ENCODE peak calls at places on chromosomes 6 and 20, in five cellular contexts. E is stomach, B is body of pancreas, T is suprapubic skin, A is ovary. J is an unnamed sample. For H3K4me1, the result is how much of the 10 kb centered on the place peaks cover.

GRCh38 chr20:44203161-44203560 is 7.4 kb downstream of the OSER1 start:
- DNase-seq in T (no peak), B (no peak), A (no peak), E (no peak), J (no peak)

GRCh38 chr6:82066196-82066595 is 181.3 kb downstream of the IBTK start:
- DNase-seq in A (no peak), E (no peak), B (no peak), T (no peak), J (no peak)

GRCh38 chr6:118768904-118769325 is 117.5 kb upstream of the CEP85L start:
- DNase-seq in A (no peak), T (no peak), E (no peak), B (peak), J (no peak)

GRCh38 chr20:51037499-51038110 is 14.7 kb upstream of the KCNG1 start:
- DNase-seq in E (no peak), A (no peak), T (no peak), B (no peak), J (no peak)

GRCh38 chr6:5271926-5272325 is 10.6 kb downstream of the FARS2 start:
- DNase-seq in B (no peak), E (no peak), A (no peak), T (no peak), J (no peak)

GRCh38 chr6:53578371-53578770 is 33.5 kb upstream of the GCLC start:
- DNase-seq in E (no peak), A (no peak), B (no peak), T (no peak), J (no peak)

GRCh38 chr6:8679823-8680222 is 244.5 kb upstream of the SLC35B3 start:
- DNase-seq in B (no peak), E (no peak), A (no peak), T (no peak), J (no peak)

GRCh38 chr6:152723398-152723797 is 25.7 kb downstream of the MYCT1 start:
- DNase-seq in T (no peak), E (no peak), A (no peak), B (no peak), J (no peak)

GRCh38 chr20:24669701-24670100 is 200.3 kb downstream of the SYNDIG1 start:
- DNase-seq in E (no peak), A (no peak), T (peak), B (no peak), J (no peak)

GRCh38 chr6:52263709-52264320 is 19.5 kb upstream of the IL17F start:
- DNase-seq in B (peak), E (peak), A (peak), T (no peak), J (peak)

GRCh38 chr20:10063482-10063881 is 28.7 kb downstream of the ANKEF1 start:
- DNase-seq in E (no peak), B (no peak), T (no peak), A (no peak), J (no peak)

GRCh38 chr6:42120895-42121865 is 21.2 kb downstream of the C6orf132 start:
- DNase-seq in E (no peak), A (no peak), T (no peak), B (no peak), J (no peak)

GRCh38 chr6:151805286-151805840 is 2.1 kb upstream of the ESR1 start:
- DNase-seq in B (peak), A (peak), E (no peak), T (no peak), J (no peak)

GRCh38 chr20:13839421-13840092 is 54.7 kb downstream of the NDUFAF5 start:
- DNase-seq in B (no peak), A (no peak), T (no peak), E (no peak), J (no peak)

GRCh38 chr20:57427239-57428127 is 36.3 kb downstream of the RBM38 start:
- DNase-seq in A (no peak), B (no peak), E (no peak), T (no peak), J (no peak)

GRCh38 chr6:138310294-138310693 is 67.4 kb upstream of the SMIM28 start:
- DNase-seq in B (no peak), E (no peak), T (no peak), A (no peak), J (no peak)

GRCh38 chr6:140460267-140460666 is 1085.8 kb upstream of the CITED2 start:
- DNase-seq in A (no peak), E (no peak), T (no peak), B (no peak), J (no peak)

GRCh38 chr6:165231581-165232276 is 77.7 kb downstream of the C6orf118 start:
- DNase-seq in E (no peak), T (no peak), B (no peak), A (no peak), J (no peak)

GRCh38 chr20:45890077-45890996 is 671 bp downstream of the NEURL2 start:
- DNase-seq in A (peak), B (peak), T (peak), E (peak), J (peak)

GRCh38 chr6:167840526-167841179 is 13.9 kb downstream of the AFDN start:
- DNase-seq in B (no peak), A (no peak), T (no peak), E (no peak), J (no peak)

GRCh38 chr6:70289299-70289698 is 13.6 kb downstream of the COL9A1 start:
- DNase-seq in E (no peak), B (no peak), A (no peak), T (no peak), J (no peak)

GRCh38 chr20:19840111-19840705 is 82.2 kb downstream of the RIN2 start:
- DNase-seq in B (no peak), T (no peak), E (no peak), A (no peak), J (no peak)

GRCh38 chr6:153038378-153038777 is 35.9 kb upstream of the MTRF1L start:
- DNase-seq in A (no peak), T (no peak), B (no peak), E (no peak), J (no peak)

GRCh38 chr20:39253051-39253682 is 291.0 kb downstream of the DHX35 start:
- DNase-seq in B (no peak), E (no peak), A (no peak), T (no peak), J (no peak)

GRCh38 chr20:58618694-58619540 is 32.2 kb upstream of the STX16 start:
- DNase-seq in E (no peak), A (no peak), B (peak), T (no peak), J (no peak)

GRCh38 chr6:158038291-158039177 is 56.9 kb downstream of the SYNJ2 start:
- DNase-seq in B (no peak), T (no peak), A (no peak), E (no peak), J (no peak)

GRCh38 chr6:154615483-154616025 is 105.1 kb upstream of the CNKSR3 start:
- DNase-seq in B (peak), T (no peak), E (peak), A (peak), J (peak)

GRCh38 chr20:8670900-8671229 is 398.0 kb upstream of the PLCB4 start:
- DNase-seq in E (no peak), B (no peak), A (no peak), T (no peak), J (no peak)

DNA sequence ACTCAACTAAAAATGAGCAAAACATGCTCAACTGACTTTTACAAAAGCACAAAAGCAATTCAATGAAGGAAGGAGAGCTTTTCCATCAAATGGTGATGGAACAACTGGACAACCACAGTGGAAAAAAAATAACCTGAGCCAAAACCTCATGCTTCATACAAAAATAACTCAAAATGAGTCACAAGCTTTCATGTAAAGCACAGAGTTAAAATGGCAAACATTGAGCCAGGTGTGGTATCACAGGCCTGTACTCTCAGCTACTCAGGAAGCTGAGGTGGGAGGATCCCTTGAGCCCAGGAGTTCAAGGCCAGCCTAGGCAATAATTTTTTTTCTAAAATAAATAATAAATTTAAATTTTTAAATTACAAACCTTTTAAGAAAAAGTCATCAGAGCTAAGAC is 18.4 kb upstream of the HLA-G start:
- DNase-seq in E (no peak), A (no peak), T (no peak), B (no peak), J (no peak)
- TF ChIP-seq POLR2A in E (no peak), A (no peak), T (no peak), B (no peak), J (no peak)

GRCh38 chr20:61114776-61115175 is 137.3 kb upstream of the CDH4 start:
- DNase-seq in B (no peak), T (no peak), E (no peak), A (no peak), J (no peak)

GRCh38 chr20:61112515-61112914 is 139.5 kb upstream of the CDH4 start:
- DNase-seq in E (no peak), B (no peak), A (no peak), T (no peak), J (no peak)

GRCh38 chr20:61115627-61116026 is 136.4 kb upstream of the CDH4 start:
- DNase-seq in A (no peak), B (no peak), T (no peak), E (no peak), J (no peak)

GRCh38 chr20:61117725-61118124 is 134.3 kb upstream of the CDH4 start:
- DNase-seq in B (no peak), E (no peak), T (no peak), A (no peak), J (no peak)

DNA sequence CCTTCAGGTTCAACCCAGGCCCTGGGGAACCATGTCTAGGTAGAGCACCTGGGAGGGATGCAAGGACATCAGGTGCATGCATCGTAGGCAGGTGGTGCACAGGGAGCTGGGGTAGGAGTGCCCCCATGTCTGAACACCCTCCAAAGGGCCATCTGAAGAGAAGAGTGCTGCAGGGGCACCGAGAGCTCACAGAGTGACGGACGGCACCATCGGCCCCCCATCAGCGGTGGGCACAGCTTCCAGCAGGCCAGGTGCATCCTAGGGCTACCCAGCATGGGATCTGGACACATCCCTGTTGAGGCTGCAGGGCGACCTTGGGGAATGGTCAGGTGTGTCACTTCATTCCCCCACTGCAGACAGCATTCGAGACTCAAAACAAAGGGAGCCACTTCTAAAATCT is 138.3 kb upstream of the CDH4 start:
- DNase-seq in B (no peak), E (no peak), A (no peak), T (no peak), J (no peak)
- H3K4me1 ChIP-seq in B (under half), E (under half), A (under half), T (under half), J (under half)

DNA sequence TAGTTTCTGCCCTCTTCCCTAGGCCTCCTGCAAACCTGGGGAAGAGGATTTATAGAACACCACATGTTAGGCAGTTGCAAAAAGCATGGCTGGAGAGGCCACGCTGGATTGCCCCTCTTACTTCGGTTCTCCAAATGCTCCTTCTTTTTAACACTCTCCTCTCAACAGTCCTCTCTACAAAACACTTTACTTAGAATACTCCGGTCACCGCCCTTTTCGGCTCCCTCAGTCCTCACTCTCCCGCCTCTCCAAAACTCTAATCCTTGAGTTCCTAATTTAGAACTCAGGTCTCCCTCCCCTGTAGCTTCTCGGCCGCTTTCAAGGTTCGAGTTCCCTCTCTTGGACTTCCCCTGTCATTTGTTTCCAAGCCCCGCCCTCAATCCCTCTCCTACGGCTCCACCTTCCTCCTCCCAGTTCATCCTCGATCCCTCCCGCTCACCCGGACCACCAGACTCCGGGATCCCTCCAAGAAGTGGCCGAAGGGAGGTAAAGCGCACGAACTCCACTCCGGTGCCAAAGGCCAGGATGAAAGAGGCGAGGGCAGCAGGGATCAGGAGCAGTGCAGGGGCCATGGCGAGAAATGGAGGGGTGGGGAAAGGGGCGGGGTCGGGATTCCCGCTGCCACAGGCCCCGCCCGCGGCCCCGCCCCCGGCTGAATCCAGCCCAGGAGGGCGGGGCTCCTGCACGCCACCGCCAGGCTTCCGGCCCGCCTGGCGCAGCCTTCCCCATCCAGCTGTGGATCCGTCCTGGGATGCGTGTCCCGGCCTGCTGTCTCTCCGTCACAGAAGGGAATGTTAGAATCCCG is at the start of gene NRM:
- DNase-seq in T (peak), A (peak), B (peak), E (peak), J (peak)
- TF ChIP-seq POLR2A in T (no peak), A (no peak), B (peak), E (no peak), J (peak)

GRCh38 chr6:32188381-32189081 is 1.5 kb downstream of the PBX2 start:
- DNase-seq in A (peak), B (no peak), E (no peak), T (no peak), J (no peak)
- H3K4me1 ChIP-seq in A (under half), B (under half), E (half or more), T (half or more), J (under half)

GRCh38 chr6:156816505-156816904 is 39.3 kb downstream of the ARID1B start:
- DNase-seq in E (peak), A (no peak), B (peak), T (no peak), J (no peak)
- TF ChIP-seq POLR2A in E (no peak), A (no peak), B (no peak), T (no peak), J (no peak)

DNA sequence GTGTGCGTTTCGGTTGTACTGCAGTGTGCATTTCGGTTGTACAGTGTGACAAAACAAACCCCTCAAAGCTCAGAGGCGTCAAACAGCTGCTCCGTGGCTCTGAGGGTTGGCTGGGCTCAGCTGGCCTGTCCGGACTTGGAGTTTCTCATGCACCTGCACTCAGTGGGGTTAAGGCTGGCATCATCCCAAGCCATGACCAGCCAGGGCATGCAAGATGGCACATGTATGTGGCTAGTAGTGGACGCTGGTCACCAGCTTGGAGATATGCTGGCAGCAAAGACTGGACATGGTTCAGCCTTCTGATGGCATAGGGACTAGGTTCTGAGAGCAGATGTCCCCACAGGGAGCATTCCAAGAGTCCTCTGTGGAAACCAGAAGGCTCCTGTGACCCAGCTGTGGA is 187.2 kb downstream of the CDH4 start:
- DNase-seq in T (no peak), E (no peak), A (no peak), B (no peak), J (no peak)
- H3K4me1 ChIP-seq in T (under half), E (under half), A (under half), B (under half), J (under half)

DNA sequence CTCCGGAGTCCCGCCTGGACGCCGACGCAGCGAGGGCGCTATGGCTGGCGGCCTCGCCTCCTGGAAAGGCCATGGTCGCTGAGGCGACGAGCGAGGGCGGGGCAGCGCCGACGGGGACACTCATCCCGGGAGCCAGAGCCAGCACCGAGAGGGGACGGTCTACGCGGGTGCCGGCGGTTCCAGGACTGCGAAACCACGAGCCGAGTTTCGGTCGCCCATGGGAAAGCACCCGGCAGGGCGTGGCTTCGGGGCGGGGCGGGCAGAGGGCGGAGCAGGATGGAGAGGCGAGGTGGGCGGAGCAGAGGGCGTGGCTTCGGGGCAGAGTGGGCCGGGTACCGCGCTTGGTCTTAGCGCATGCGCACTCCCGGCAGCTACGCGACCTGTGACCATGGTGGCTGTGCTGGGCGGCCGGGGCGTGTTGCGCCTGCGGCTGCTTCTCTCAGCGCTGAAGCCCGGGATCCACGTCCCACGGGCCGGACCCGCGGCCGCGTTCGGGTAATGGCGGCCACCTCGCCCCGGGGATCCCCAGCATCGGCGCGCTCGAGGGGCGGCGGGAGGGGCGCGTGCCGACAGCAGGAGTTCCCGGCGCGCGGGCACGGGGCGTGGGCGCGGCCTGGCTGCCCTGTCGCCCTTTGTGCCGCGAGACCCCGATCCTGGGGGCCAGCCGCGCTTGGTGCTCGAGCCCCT is at the start of gene BPHL:
- DNase-seq in E (peak), A (peak), B (peak), T (peak), J (peak)
- TF ChIP-seq POLR2A in E (no peak), A (peak), B (peak), T (no peak), J (peak)

DNA sequence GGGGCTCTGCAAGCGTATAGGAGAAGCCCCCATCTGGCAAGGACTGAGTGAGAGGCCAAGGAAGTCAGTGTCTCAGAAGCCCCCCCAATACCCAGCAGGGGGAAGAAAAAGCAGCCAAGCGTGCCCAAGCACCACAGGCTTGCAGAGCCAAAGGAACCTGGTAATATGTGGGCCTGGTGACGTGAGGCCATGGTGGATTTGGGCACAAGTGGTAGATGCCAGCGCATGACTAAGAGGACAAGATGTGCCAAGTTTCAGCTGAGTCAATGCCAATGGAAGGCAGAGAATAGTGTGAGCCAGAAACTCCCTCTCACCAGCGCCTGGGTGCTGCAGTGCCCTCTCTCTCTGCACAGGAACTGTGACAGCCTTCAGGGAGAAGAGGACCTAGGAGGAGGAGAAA is 110.0 kb downstream of the QRSL1 start:
- DNase-seq in B (peak), T (no peak), A (no peak), E (peak), J (peak)
- H3K4me1 ChIP-seq in B (half or more), T (under half), A (under half), E (under half), J (under half)

GRCh38 chr20:62621251-62622110 is 20.8 kb upstream of the SLCO4A1 start:
- DNase-seq in B (no peak), A (no peak), T (no peak), E (no peak), J (no peak)

GRCh38 chr20:62622178-62622876 is 20.0 kb upstream of the SLCO4A1 start:
- DNase-seq in B (no peak), E (no peak), T (no peak), A (no peak), J (no peak)

GRCh38 chr20:62624325-62624690 is 18.0 kb upstream of the SLCO4A1 start:
- DNase-seq in B (no peak), T (no peak), A (no peak), E (peak), J (no peak)

GRCh38 chr20:62623488-62624324 is 18.6 kb upstream of the SLCO4A1 start:
- DNase-seq in T (peak), B (peak), E (peak), A (peak), J (peak)

GRCh38 chr20:62622877-62623487 is 19.3 kb upstream of the SLCO4A1 start:
- DNase-seq in E (no peak), T (no peak), A (no peak), B (no peak), J (no peak)
- TF ChIP-seq POLR2A in E (no peak), T (no peak), A (no peak), B (no peak), J (no peak)

J was measured in adrenal gland.